ENCODE peak calls at places on chromosomes 2 and 18, in four cellular contexts. Q is K562, Y is H1, Z is HepG2. N is an unnamed sample.

GRCh38 chr2:240467149-240467642 is 31.7 kb downstream of the GPC1 start:
- DNase-seq in Q (no peak), Y (no peak), Z (no peak), N (no peak)

GRCh38 chr2:101004671-101005325 is 2.7 kb downstream of the RPL31 start:
- DNase-seq in Y (no peak), Z (no peak), Q (no peak), N (no peak)

GRCh38 chr18:63363951-63364350 is 3.1 kb downstream of the KDSR start:
- DNase-seq in Z (no peak), Q (no peak), Y (no peak), N (no peak)

GRCh38 chr2:179340678-179341077 is 76.0 kb upstream of the SESTD1 start:
- DNase-seq in Y (no peak), Q (no peak), Z (peak; percentile 54), N (no peak)

GRCh38 chr2:178787934-178788333 is 19.3 kb downstream of the TTN start:
- DNase-seq in Y (no peak), Z (no peak), Q (no peak), N (no peak)

GRCh38 chr2:24924732-24925131 is 4.7 kb upstream of the ADCY3 start:
- DNase-seq in Q (no peak), Z (no peak), Y (no peak), N (no peak)

GRCh38 chr2:176074919-176075425 is 8.8 kb downstream of the EVX2 start:
- DNase-seq in Y (no peak), Q (no peak), Z (no peak), N (no peak)

GRCh38 chr2:13057671-13058070 is 340.9 kb downstream of the TRIB2 start:
- DNase-seq in Z (no peak), Y (no peak), Q (no peak), N (no peak)

GRCh38 chr2:86078801-86079545 is 26.7 kb downstream of the POLR1A start:
- DNase-seq in Y (no peak), Z (no peak), Q (no peak), N (no peak)

GRCh38 chr2:26217720-26218119 is 26.7 kb downstream of the HADHA start:
- DNase-seq in Q (no peak), Z (no peak), Y (no peak), N (no peak)

GRCh38 chr2:132766573-132766972 is 96.6 kb upstream of the LYPD1 start:
- DNase-seq in Z (no peak), Q (no peak), Y (no peak), N (no peak)

GRCh38 chr2:140362361-140362760 is 1582.2 kb upstream of the NXPH2 start:
- DNase-seq in Z (no peak), Y (no peak), Q (no peak), N (no peak)

GRCh38 chr18:57430166-57430958 is 4.8 kb upstream of the ONECUT2 start:
- DNase-seq in Y (no peak), Q (no peak), Z (no peak), N (no peak)

GRCh38 chr2:234502285-234502918 is 5.5 kb upstream of the ARL4C start:
- DNase-seq in Q (no peak), Y (no peak), Z (no peak), N (no peak)

GRCh38 chr2:148530350-148530749 is 114.2 kb upstream of the EPC2 start:
- DNase-seq in Y (no peak), Z (peak; percentile 18), Q (no peak), N (no peak)

GRCh38 chr2:216285641-216286156 is 86.6 kb downstream of the MARCHF4 start:
- DNase-seq in Y (no peak), Q (no peak), Z (no peak), N (no peak)

GRCh38 chr18:70417847-70418246 is 129.0 kb downstream of the SOCS6 start:
- DNase-seq in Y (no peak), Q (no peak), Z (no peak), N (no peak)

GRCh38 chr2:27282892-27283291 is 663 bp downstream of the TRIM54 start:
- DNase-seq in Q (no peak), Y (no peak), Z (peak; percentile 53), N (peak; percentile 31)

GRCh38 chr2:96800061-96800761 is 15.9 kb upstream of the CNNM3 start:
- DNase-seq in Y (no peak), Z (no peak), Q (no peak), N (no peak)

GRCh38 chr2:12903272-12903671 is 186.5 kb downstream of the TRIB2 start:
- DNase-seq in Q (no peak), Y (no peak), Z (no peak), N (no peak)

GRCh38 chr18:78624646-78625279 is 354.9 kb upstream of the SALL3 start:
- DNase-seq in Z (no peak), Y (no peak), Q (no peak), N (no peak)

GRCh38 chr2:12711339-12711738 is 5.4 kb upstream of the TRIB2 start:
- DNase-seq in Y (no peak), Q (no peak), Z (no peak), N (no peak)

GRCh38 chr2:119862127-119862889 is 102.6 kb downstream of the PTPN4 start:
- DNase-seq in Y (no peak), Q (no peak), Z (peak; percentile 16), N (no peak)

GRCh38 chr2:144703852-144704324 is 184.0 kb upstream of the ZEB2 start:
- DNase-seq in Q (peak; percentile 17), Y (no peak), Z (no peak), N (peak; percentile 53)

GRCh38 chr18:47953471-47953931 is 23.0 kb upstream of the SMAD2 start:
- DNase-seq in Z (no peak), Q (no peak), Y (no peak), N (no peak)

GRCh38 chr2:37323770-37324535 is 680 bp downstream of the PRKD3 start:
- DNase-seq in Y (no peak), Z (peak; percentile 29), Q (peak; percentile 11), N (no peak)

GRCh38 chr2:69509011-69509749 is 71.9 kb upstream of the NFU1 start:
- DNase-seq in Z (no peak), Y (no peak), Q (no peak), N (no peak)

GRCh38 chr18:78973357-78974083 is 6.1 kb upstream of the SALL3 start:
- DNase-seq in Y (no peak), Z (no peak), Q (no peak), N (no peak)

GRCh38 chr2:20378891-20379519 is 28.4 kb upstream of the PUM2 start:
- DNase-seq in Y (peak; percentile 34), Q (peak; percentile 60), Z (peak; percentile 80), N (peak; percentile 78)

GRCh38 chr2:223007531-223007930 is 44.5 kb upstream of the KCNE4 start:
- DNase-seq in Z (no peak), Y (no peak), Q (no peak), N (no peak)

GRCh38 chr2:37904450-37904849 is 20.6 kb upstream of the RMDN2 start:
- DNase-seq in Z (no peak), Y (no peak), Q (no peak), N (no peak)

DNA sequence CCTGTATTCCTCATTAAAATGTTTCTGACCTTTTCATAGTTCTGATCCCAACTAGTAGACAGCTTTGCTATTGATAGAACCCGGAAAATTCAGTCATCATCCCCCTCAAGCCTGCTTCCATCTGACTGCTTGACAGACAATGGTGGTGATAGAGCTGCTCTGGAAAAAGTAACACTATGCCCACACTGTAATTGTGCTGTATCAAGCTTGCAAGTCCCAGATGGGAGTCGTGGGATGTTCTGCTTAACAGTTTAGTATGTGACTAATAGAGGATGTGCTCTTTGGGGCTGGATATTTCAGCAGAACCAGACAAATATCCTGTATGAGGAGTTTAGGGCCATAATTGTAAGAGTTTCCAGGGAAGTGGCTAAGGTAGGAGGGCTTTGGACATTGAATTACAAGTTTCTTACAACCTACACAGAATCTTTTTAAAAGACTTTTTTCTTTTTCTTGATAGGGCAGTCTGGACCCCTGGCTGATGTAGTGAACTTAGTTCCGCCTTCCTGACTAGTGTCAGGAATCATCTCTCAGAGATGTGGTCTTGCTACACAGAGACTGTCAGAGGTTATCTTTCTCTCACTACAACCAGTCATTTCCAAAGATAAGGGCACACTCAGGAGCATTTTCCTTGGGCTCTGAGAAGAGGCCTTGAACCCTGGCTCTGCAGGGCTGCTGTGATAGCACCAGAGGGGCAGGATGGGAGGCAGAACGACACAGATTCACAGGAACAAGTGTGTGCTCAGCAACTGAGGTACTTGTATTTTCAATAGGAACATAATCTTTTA is 158.0 kb upstream of the RBMS1 start:
- DNase-seq in Q (no peak), Z (no peak), Y (no peak), N (no peak)
- TF ChIP-seq KDM1A in Q (no peak), Z (no peak), Y (no peak), N (no peak)

GRCh38 chr2:112795720-112796119 is 11.4 kb upstream of the IL1A start:
- DNase-seq in Q (no peak), Z (no peak), Y (no peak), N (no peak)

GRCh38 chr2:112794841-112795240 is 10.5 kb upstream of the IL1A start:
- DNase-seq in Q (no peak), Z (no peak), Y (no peak), N (no peak)

GRCh38 chr2:112793449-112793978 is 9.2 kb upstream of the IL1A start:
- DNase-seq in Y (no peak), Q (no peak), Z (no peak), N (no peak)

GRCh38 chr2:112791693-112792230 is 7.5 kb upstream of the IL1A start:
- DNase-seq in Q (no peak), Z (no peak), Y (no peak), N (no peak)

GRCh38 chr2:112794131-112794733 is 9.9 kb upstream of the IL1A start:
- DNase-seq in Z (peak; percentile 34), Y (no peak), Q (peak; percentile 70), N (peak; percentile 87)
- TF ChIP-seq JUN in Z (no peak), Y (no peak), Q (no peak), N (no peak)

GRCh38 chr2:106941372-106941993 is 55.5 kb upstream of the ST6GAL2 start:
- DNase-seq in Q (no peak), Y (no peak), Z (no peak), N (no peak)

GRCh38 chr2:106948550-106948949 is 62.6 kb upstream of the ST6GAL2 start:
- DNase-seq in Z (no peak), Y (no peak), Q (no peak), N (no peak)

DNA sequence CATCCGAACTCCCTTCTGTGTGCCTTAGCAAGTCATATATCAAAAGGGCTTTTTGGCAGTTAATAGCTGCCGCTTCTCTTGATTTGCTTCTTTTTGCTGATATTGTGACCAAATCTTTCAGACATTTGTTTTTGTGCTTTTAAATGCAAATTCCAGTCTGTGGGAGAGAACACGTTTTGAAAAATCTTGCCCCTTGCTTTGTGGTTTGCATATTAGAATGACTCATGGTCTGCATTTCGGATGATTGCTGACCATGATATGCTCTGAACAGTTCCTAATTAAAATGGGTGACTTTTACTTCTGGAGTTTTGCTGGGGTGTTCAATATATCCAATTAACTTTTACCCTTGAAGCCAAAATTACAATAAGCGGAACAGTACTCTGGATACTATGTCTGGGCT is 58.3 kb upstream of the ST6GAL2 start:
- DNase-seq in Z (no peak), Q (no peak), Y (no peak), N (no peak)
- TF ChIP-seq KDM1A in Z (no peak), Q (no peak), Y (no peak), N (no peak)

DNA sequence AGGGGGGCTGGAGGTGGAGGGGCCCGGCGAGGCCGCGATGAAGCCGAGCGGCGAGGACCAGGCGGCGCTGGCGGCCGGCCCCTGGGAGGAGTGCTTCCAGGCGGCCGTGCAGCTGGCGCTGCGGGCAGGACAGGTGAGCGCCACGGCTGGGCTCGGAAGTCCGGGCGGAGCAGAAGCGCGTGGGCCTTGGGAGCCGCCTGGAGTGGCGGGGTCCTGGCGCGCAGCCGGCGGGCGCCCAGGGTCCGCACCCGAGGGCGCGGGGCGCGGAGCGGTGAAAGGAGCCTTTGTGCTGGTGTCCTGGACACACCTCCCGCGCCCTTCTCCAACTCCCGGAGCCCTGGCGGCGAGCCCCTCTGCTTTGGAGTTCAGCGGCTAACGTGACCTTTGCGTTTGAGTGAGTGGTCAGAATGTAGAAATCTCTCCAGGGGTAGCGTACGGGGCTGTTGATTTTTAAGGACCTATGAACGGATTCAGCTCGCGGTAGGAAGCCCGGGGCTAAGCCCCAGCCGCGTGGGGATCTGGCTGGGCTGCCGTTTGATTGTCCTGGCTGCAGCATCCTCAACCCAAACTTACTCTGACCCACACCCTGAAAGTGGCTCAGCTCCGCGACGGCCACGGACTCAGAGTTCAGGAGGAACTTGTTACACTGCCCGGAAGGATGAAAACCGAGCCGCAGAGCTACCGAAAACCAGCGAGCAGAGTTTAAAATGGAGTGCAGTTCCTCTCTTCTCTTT is 493 bp downstream of the IMPA2 start:
- DNase-seq in Z (peak; percentile 92), Q (no peak), Y (no peak), N (no peak)
- TF ChIP-seq JUN in Z (no peak), Q (no peak), Y (no peak), N (no peak)

N was measured in A549.